ENCODE peak calls at places on chromosomes 5 and 9, in nine cellular contexts. One of them, this sample, is unnamed. For H3K4me1 and H3K9me3, the result is how much of the 10 kb centered on the place peaks cover.

GRCh38 chr5:144237851-144238250 is 67.2 kb downstream of the KCTD16 start:
- DNase-seq in OCI-LY7: no peak
- DNase-seq in A549: no peak
- DNase-seq in stomach: no peak
- DNase-seq in neuronal stem cell: no peak
- DNase-seq in heart left ventricle: no peak
- DNase-seq in iPS DF 6.9: no peak
- DNase-seq in right cardiac atrium: no peak
- DNase-seq in aorta: no peak
- DNase-seq in this sample: no peak

GRCh38 chr9:9764821-9765220 is 848.0 kb downstream of the PTPRD start:
- DNase-seq in OCI-LY7: no peak
- DNase-seq in A549: no peak
- DNase-seq in stomach: no peak
- DNase-seq in neuronal stem cell: no peak
- DNase-seq in heart left ventricle: no peak
- DNase-seq in iPS DF 6.9: no peak
- DNase-seq in right cardiac atrium: no peak
- DNase-seq in aorta: no peak
- DNase-seq in this sample: no peak

GRCh38 chr9:70924380-70924779 is 197.0 kb downstream of the TRPM3 start:
- DNase-seq in OCI-LY7: no peak
- DNase-seq in A549: no peak
- DNase-seq in stomach: no peak
- DNase-seq in neuronal stem cell: no peak
- DNase-seq in heart left ventricle: no peak
- DNase-seq in iPS DF 6.9: no peak
- DNase-seq in right cardiac atrium: no peak
- DNase-seq in aorta: no peak
- DNase-seq in this sample: no peak

GRCh38 chr5:170945275-170945674 is 83.5 kb downstream of the RANBP17 start:
- DNase-seq in OCI-LY7: no peak
- DNase-seq in A549: no peak
- DNase-seq in stomach: no peak
- DNase-seq in neuronal stem cell: no peak
- DNase-seq in heart left ventricle: no peak
- DNase-seq in iPS DF 6.9: no peak
- DNase-seq in right cardiac atrium: no peak
- DNase-seq in aorta: no peak
- DNase-seq in this sample: no peak

GRCh38 chr9:107024193-107024592 is 161.2 kb downstream of the ZNF462 start:
- DNase-seq in OCI-LY7: peak
- DNase-seq in A549: no peak
- DNase-seq in stomach: no peak
- DNase-seq in neuronal stem cell: no peak
- DNase-seq in heart left ventricle: no peak
- DNase-seq in iPS DF 6.9: no peak
- DNase-seq in right cardiac atrium: no peak
- DNase-seq in aorta: no peak
- DNase-seq in this sample: no peak

GRCh38 chr9:137176302-137177182 is 4.7 kb upstream of the TMEM210 start:
- DNase-seq in OCI-LY7: peak
- DNase-seq in A549: peak
- DNase-seq in stomach: peak
- DNase-seq in neuronal stem cell: no peak
- DNase-seq in heart left ventricle: no peak
- DNase-seq in iPS DF 6.9: no peak
- DNase-seq in right cardiac atrium: no peak
- DNase-seq in aorta: no peak
- DNase-seq in this sample: peak

GRCh38 chr5:149345892-149346222 is 558 bp downstream of the GRPEL2 start:
- DNase-seq in OCI-LY7: peak
- DNase-seq in A549: peak
- DNase-seq in stomach: no peak
- DNase-seq in neuronal stem cell: no peak
- DNase-seq in heart left ventricle: peak
- DNase-seq in iPS DF 6.9: no peak
- DNase-seq in right cardiac atrium: no peak
- DNase-seq in aorta: no peak
- DNase-seq in this sample: no peak

GRCh38 chr5:168837852-168838251 is 258.7 kb upstream of the PANK3 start:
- DNase-seq in OCI-LY7: no peak
- DNase-seq in A549: no peak
- DNase-seq in stomach: no peak
- DNase-seq in neuronal stem cell: no peak
- DNase-seq in heart left ventricle: no peak
- DNase-seq in iPS DF 6.9: no peak
- DNase-seq in right cardiac atrium: no peak
- DNase-seq in aorta: no peak
- DNase-seq in this sample: no peak

GRCh38 chr9:12923472-12924009 is 148.7 kb downstream of the LURAP1L start:
- DNase-seq in OCI-LY7: no peak
- DNase-seq in A549: no peak
- DNase-seq in stomach: no peak
- DNase-seq in neuronal stem cell: no peak
- DNase-seq in heart left ventricle: peak
- DNase-seq in iPS DF 6.9: no peak
- DNase-seq in right cardiac atrium: peak
- DNase-seq in aorta: no peak
- DNase-seq in this sample: no peak

GRCh38 chr5:72232838-72233237 is 87.2 kb downstream of the MRPS27 start:
- DNase-seq in OCI-LY7: no peak
- DNase-seq in A549: no peak
- DNase-seq in stomach: no peak
- DNase-seq in neuronal stem cell: no peak
- DNase-seq in heart left ventricle: no peak
- DNase-seq in iPS DF 6.9: no peak
- DNase-seq in right cardiac atrium: no peak
- DNase-seq in aorta: no peak
- DNase-seq in this sample: no peak

GRCh38 chr5:3311443-3311842 is 284.2 kb upstream of the IRX1 start:
- DNase-seq in OCI-LY7: no peak
- DNase-seq in A549: no peak
- DNase-seq in stomach: no peak
- DNase-seq in neuronal stem cell: no peak
- DNase-seq in heart left ventricle: no peak
- DNase-seq in iPS DF 6.9: no peak
- DNase-seq in right cardiac atrium: no peak
- DNase-seq in aorta: no peak
- DNase-seq in this sample: no peak

GRCh38 chr9:110130211-110130610 is 77.7 kb downstream of the C9orf152 start:
- DNase-seq in OCI-LY7: peak
- DNase-seq in A549: no peak
- DNase-seq in stomach: no peak
- DNase-seq in neuronal stem cell: no peak
- DNase-seq in heart left ventricle: no peak
- DNase-seq in iPS DF 6.9: no peak
- DNase-seq in right cardiac atrium: no peak
- DNase-seq in aorta: no peak
- DNase-seq in this sample: no peak

GRCh38 chr5:53031695-53032096 is 42.5 kb downstream of the ITGA2 start:
- DNase-seq in OCI-LY7: no peak
- DNase-seq in A549: peak
- DNase-seq in stomach: no peak
- DNase-seq in neuronal stem cell: no peak
- DNase-seq in heart left ventricle: no peak
- DNase-seq in iPS DF 6.9: no peak
- DNase-seq in right cardiac atrium: no peak
- DNase-seq in aorta: no peak
- DNase-seq in this sample: no peak

GRCh38 chr9:83219154-83219923 is 156.4 kb upstream of the RASEF start:
- DNase-seq in OCI-LY7: no peak
- DNase-seq in A549: peak
- DNase-seq in stomach: peak
- DNase-seq in neuronal stem cell: peak
- DNase-seq in heart left ventricle: peak
- DNase-seq in iPS DF 6.9: no peak
- DNase-seq in right cardiac atrium: peak
- DNase-seq in aorta: peak
- DNase-seq in this sample: peak

GRCh38 chr5:170892201-170892600 is 30.4 kb downstream of the RANBP17 start:
- DNase-seq in OCI-LY7: no peak
- DNase-seq in A549: no peak
- DNase-seq in stomach: no peak
- DNase-seq in neuronal stem cell: no peak
- DNase-seq in heart left ventricle: no peak
- DNase-seq in iPS DF 6.9: no peak
- DNase-seq in right cardiac atrium: no peak
- DNase-seq in aorta: no peak
- DNase-seq in this sample: no peak

GRCh38 chr5:175614223-175614622 is 43.6 kb upstream of the HRH2 start:
- DNase-seq in OCI-LY7: no peak
- DNase-seq in A549: no peak
- DNase-seq in stomach: no peak
- DNase-seq in neuronal stem cell: no peak
- DNase-seq in heart left ventricle: no peak
- DNase-seq in iPS DF 6.9: no peak
- DNase-seq in right cardiac atrium: no peak
- DNase-seq in aorta: no peak
- DNase-seq in this sample: no peak

GRCh38 chr9:118009585-118009984 is 305.4 kb downstream of the TLR4 start:
- DNase-seq in OCI-LY7: no peak
- DNase-seq in A549: no peak
- DNase-seq in stomach: no peak
- DNase-seq in neuronal stem cell: no peak
- DNase-seq in heart left ventricle: no peak
- DNase-seq in iPS DF 6.9: peak
- DNase-seq in right cardiac atrium: no peak
- DNase-seq in aorta: no peak
- DNase-seq in this sample: no peak

GRCh38 chr9:94915476-94916450 is 189.3 kb downstream of the AOPEP start:
- DNase-seq in OCI-LY7: no peak
- DNase-seq in A549: no peak
- DNase-seq in stomach: no peak
- DNase-seq in neuronal stem cell: no peak
- DNase-seq in heart left ventricle: no peak
- DNase-seq in iPS DF 6.9: no peak
- DNase-seq in right cardiac atrium: no peak
- DNase-seq in aorta: no peak
- DNase-seq in this sample: no peak

GRCh38 chr5:179621551-179621971 is 1.9 kb downstream of the HNRNPH1 start:
- DNase-seq in OCI-LY7: no peak
- DNase-seq in A549: no peak
- DNase-seq in stomach: no peak
- DNase-seq in neuronal stem cell: no peak
- DNase-seq in heart left ventricle: no peak
- DNase-seq in iPS DF 6.9: no peak
- DNase-seq in right cardiac atrium: no peak
- DNase-seq in aorta: no peak
- DNase-seq in this sample: no peak
- H3K4me3 ChIP-seq in OCI-LY7: peak
- H3K4me3 ChIP-seq in A549: peak
- H3K4me3 ChIP-seq in stomach: peak
- H3K4me3 ChIP-seq in neuronal stem cell: peak
- H3K4me3 ChIP-seq in heart left ventricle: peak
- H3K4me3 ChIP-seq in iPS DF 6.9: peak
- H3K4me3 ChIP-seq in right cardiac atrium: peak
- H3K4me3 ChIP-seq in aorta: peak
- H3K4me3 ChIP-seq in this sample: peak

GRCh38 chr9:125758986-125759811 is 12.0 kb downstream of the PBX3 start:
- DNase-seq in OCI-LY7: peak
- DNase-seq in A549: no peak
- DNase-seq in stomach: no peak
- DNase-seq in neuronal stem cell: no peak
- DNase-seq in heart left ventricle: peak
- DNase-seq in iPS DF 6.9: no peak
- DNase-seq in right cardiac atrium: no peak
- DNase-seq in aorta: peak
- DNase-seq in this sample: no peak

GRCh38 chr9:125763373-125763772 is 16.2 kb downstream of the PBX3 start:
- DNase-seq in OCI-LY7: no peak
- DNase-seq in A549: peak
- DNase-seq in stomach: no peak
- DNase-seq in neuronal stem cell: no peak
- DNase-seq in heart left ventricle: no peak
- DNase-seq in iPS DF 6.9: no peak
- DNase-seq in right cardiac atrium: no peak
- DNase-seq in aorta: no peak
- DNase-seq in this sample: peak

GRCh38 chr9:125759812-125760134 is 12.6 kb downstream of the PBX3 start:
- DNase-seq in OCI-LY7: no peak
- DNase-seq in A549: no peak
- DNase-seq in stomach: no peak
- DNase-seq in neuronal stem cell: no peak
- DNase-seq in heart left ventricle: no peak
- DNase-seq in iPS DF 6.9: no peak
- DNase-seq in right cardiac atrium: no peak
- DNase-seq in aorta: no peak
- DNase-seq in this sample: peak

GRCh38 chr9:125760537-125760936 is 13.4 kb downstream of the PBX3 start:
- DNase-seq in OCI-LY7: no peak
- DNase-seq in A549: no peak
- DNase-seq in stomach: no peak
- DNase-seq in neuronal stem cell: no peak
- DNase-seq in heart left ventricle: no peak
- DNase-seq in iPS DF 6.9: no peak
- DNase-seq in right cardiac atrium: no peak
- DNase-seq in aorta: no peak
- DNase-seq in this sample: no peak

GRCh38 chr9:125761685-125762084 is 14.5 kb downstream of the PBX3 start:
- DNase-seq in OCI-LY7: no peak
- DNase-seq in A549: no peak
- DNase-seq in stomach: no peak
- DNase-seq in neuronal stem cell: no peak
- DNase-seq in heart left ventricle: no peak
- DNase-seq in iPS DF 6.9: no peak
- DNase-seq in right cardiac atrium: no peak
- DNase-seq in aorta: no peak
- DNase-seq in this sample: no peak
- H3K4me1 ChIP-seq in OCI-LY7: under half
- H3K4me1 ChIP-seq in A549: under half
- H3K4me1 ChIP-seq in stomach: half or more
- H3K4me1 ChIP-seq in neuronal stem cell: under half
- H3K4me1 ChIP-seq in heart left ventricle: under half
- H3K4me1 ChIP-seq in iPS DF 6.9: under half
- H3K4me1 ChIP-seq in right cardiac atrium: under half
- H3K4me1 ChIP-seq in aorta: under half
- H3K4me1 ChIP-seq in this sample: half or more

DNA sequence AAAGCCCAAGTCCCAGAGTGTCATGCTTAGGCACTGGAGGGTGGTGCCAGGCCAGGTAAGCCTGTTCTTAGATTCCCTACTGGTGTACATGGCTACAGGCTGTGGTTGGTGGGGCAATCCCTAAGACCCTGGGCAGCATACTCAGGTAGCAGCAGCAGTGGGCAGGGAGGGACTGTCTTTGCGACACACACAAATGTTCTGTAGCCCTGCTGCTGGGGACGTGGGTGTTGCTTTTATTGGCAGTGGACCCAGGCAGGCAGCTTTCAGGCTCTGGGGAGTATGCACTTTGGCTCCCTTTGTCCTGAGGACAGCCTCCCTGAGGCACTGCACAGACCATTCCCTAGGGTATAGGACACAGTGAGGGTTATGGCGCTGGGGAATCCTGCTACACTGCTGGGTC is 137.1 kb upstream of the ADAMTS19 start:
- DNase-seq in OCI-LY7: no peak
- DNase-seq in A549: no peak
- DNase-seq in stomach: no peak
- DNase-seq in neuronal stem cell: no peak
- DNase-seq in heart left ventricle: no peak
- DNase-seq in iPS DF 6.9: no peak
- DNase-seq in right cardiac atrium: no peak
- DNase-seq in aorta: no peak
- DNase-seq in this sample: no peak
- H3K9me3 ChIP-seq in OCI-LY7: under half
- H3K9me3 ChIP-seq in A549: under half
- H3K9me3 ChIP-seq in stomach: under half
- H3K9me3 ChIP-seq in neuronal stem cell: under half
- H3K9me3 ChIP-seq in heart left ventricle: under half
- H3K9me3 ChIP-seq in iPS DF 6.9: under half
- H3K9me3 ChIP-seq in right cardiac atrium: under half
- H3K9me3 ChIP-seq in aorta: under half
- H3K9me3 ChIP-seq in this sample: under half

GRCh38 chr9:18673179-18673578 is 199.2 kb downstream of the ADAMTSL1 start:
- DNase-seq in OCI-LY7: no peak
- DNase-seq in A549: no peak
- DNase-seq in stomach: no peak
- DNase-seq in neuronal stem cell: no peak
- DNase-seq in heart left ventricle: no peak
- DNase-seq in iPS DF 6.9: no peak
- DNase-seq in right cardiac atrium: no peak
- DNase-seq in aorta: no peak
- DNase-seq in this sample: no peak
- H3K4me3 ChIP-seq in OCI-LY7: no peak
- H3K4me3 ChIP-seq in A549: no peak
- H3K4me3 ChIP-seq in stomach: no peak
- H3K4me3 ChIP-seq in neuronal stem cell: no peak
- H3K4me3 ChIP-seq in heart left ventricle: no peak
- H3K4me3 ChIP-seq in iPS DF 6.9: no peak
- H3K4me3 ChIP-seq in right cardiac atrium: no peak
- H3K4me3 ChIP-seq in aorta: no peak
- H3K4me3 ChIP-seq in this sample: no peak

This sample was measured in HAP-1.